ENCODE peak calls at places on chromosome 10, in six cellular contexts. One of them, this sample, is unnamed.

GRCh38 chr10:35480150-35480549 is 125.0 kb upstream of the GJD4 start:
- DNase-seq in AG09309: no peak
- DNase-seq in OCI-LY7: no peak
- DNase-seq in GM20000: no peak
- DNase-seq in fibroblast of the aortic adventitia: no peak
- DNase-seq in epithelial cell of esophagus: no peak
- DNase-seq in this sample: no peak

GRCh38 chr10:100621360-100622205 is 85.8 kb downstream of the HIF1AN start:
- DNase-seq in AG09309: no peak
- DNase-seq in OCI-LY7: no peak
- DNase-seq in GM20000: peak
- DNase-seq in fibroblast of the aortic adventitia: peak
- DNase-seq in epithelial cell of esophagus: no peak
- DNase-seq in this sample: peak

GRCh38 chr10:70233109-70233938 is at the start of gene PPA1:
- DNase-seq in AG09309: peak
- DNase-seq in OCI-LY7: peak
- DNase-seq in GM20000: peak
- DNase-seq in fibroblast of the aortic adventitia: peak
- DNase-seq in epithelial cell of esophagus: peak
- DNase-seq in this sample: peak

GRCh38 chr10:98956576-98957260 is 278.9 kb downstream of the HPSE2 start:
- DNase-seq in AG09309: no peak
- DNase-seq in OCI-LY7: no peak
- DNase-seq in GM20000: no peak
- DNase-seq in fibroblast of the aortic adventitia: no peak
- DNase-seq in epithelial cell of esophagus: peak
- DNase-seq in this sample: no peak

GRCh38 chr10:79984851-79985250 is 35.9 kb upstream of the SFTPD start:
- DNase-seq in AG09309: no peak
- DNase-seq in OCI-LY7: no peak
- DNase-seq in GM20000: no peak
- DNase-seq in fibroblast of the aortic adventitia: no peak
- DNase-seq in epithelial cell of esophagus: peak
- DNase-seq in this sample: peak

GRCh38 chr10:125201108-125201524 is 40.8 kb upstream of the CTBP2 start:
- DNase-seq in AG09309: no peak
- DNase-seq in OCI-LY7: no peak
- DNase-seq in GM20000: peak
- DNase-seq in fibroblast of the aortic adventitia: no peak
- DNase-seq in epithelial cell of esophagus: peak
- DNase-seq in this sample: peak

GRCh38 chr10:114541081-114541833 is 116.8 kb downstream of the ABLIM1 start:
- DNase-seq in AG09309: peak
- DNase-seq in OCI-LY7: peak
- DNase-seq in GM20000: no peak
- DNase-seq in fibroblast of the aortic adventitia: peak
- DNase-seq in epithelial cell of esophagus: peak
- DNase-seq in this sample: peak

GRCh38 chr10:24821986-24822385 is 98.3 kb upstream of the ARHGAP21 start:
- DNase-seq in AG09309: no peak
- DNase-seq in OCI-LY7: no peak
- DNase-seq in GM20000: no peak
- DNase-seq in fibroblast of the aortic adventitia: peak
- DNase-seq in epithelial cell of esophagus: peak
- DNase-seq in this sample: peak

GRCh38 chr10:125231116-125231812 is 70.9 kb upstream of the CTBP2 start:
- DNase-seq in AG09309: peak
- DNase-seq in OCI-LY7: no peak
- DNase-seq in GM20000: no peak
- DNase-seq in fibroblast of the aortic adventitia: peak
- DNase-seq in epithelial cell of esophagus: peak
- DNase-seq in this sample: no peak

GRCh38 chr10:24465124-24465874 is 256.4 kb downstream of the KIAA1217 start:
- DNase-seq in AG09309: peak
- DNase-seq in OCI-LY7: no peak
- DNase-seq in GM20000: no peak
- DNase-seq in fibroblast of the aortic adventitia: peak
- DNase-seq in epithelial cell of esophagus: peak
- DNase-seq in this sample: no peak

GRCh38 chr10:32985781-32986350 is 27.8 kb upstream of the ITGB1 start:
- DNase-seq in AG09309: no peak
- DNase-seq in OCI-LY7: peak
- DNase-seq in GM20000: no peak
- DNase-seq in fibroblast of the aortic adventitia: peak
- DNase-seq in epithelial cell of esophagus: no peak
- DNase-seq in this sample: no peak

GRCh38 chr10:43170491-43170890 is 32.2 kb downstream of the CSGALNACT2 start:
- DNase-seq in AG09309: no peak
- DNase-seq in OCI-LY7: no peak
- DNase-seq in GM20000: no peak
- DNase-seq in fibroblast of the aortic adventitia: peak
- DNase-seq in epithelial cell of esophagus: no peak
- DNase-seq in this sample: no peak
- TF ChIP-seq CTCF in AG09309: peak
- TF ChIP-seq CTCF in OCI-LY7: no peak
- TF ChIP-seq CTCF in GM20000: no peak
- TF ChIP-seq CTCF in fibroblast of the aortic adventitia: no peak
- TF ChIP-seq CTCF in epithelial cell of esophagus: no peak
- TF ChIP-seq CTCF in this sample: no peak

GRCh38 chr10:132463333-132464255 is 66.6 kb downstream of the PWWP2B start:
- DNase-seq in AG09309: no peak
- DNase-seq in OCI-LY7: no peak
- DNase-seq in GM20000: no peak
- DNase-seq in fibroblast of the aortic adventitia: peak
- DNase-seq in epithelial cell of esophagus: peak
- DNase-seq in this sample: no peak
- TF ChIP-seq CTCF in AG09309: peak
- TF ChIP-seq CTCF in OCI-LY7: peak
- TF ChIP-seq CTCF in GM20000: no peak
- TF ChIP-seq CTCF in fibroblast of the aortic adventitia: peak
- TF ChIP-seq CTCF in epithelial cell of esophagus: no peak
- TF ChIP-seq CTCF in this sample: no peak

DNA sequence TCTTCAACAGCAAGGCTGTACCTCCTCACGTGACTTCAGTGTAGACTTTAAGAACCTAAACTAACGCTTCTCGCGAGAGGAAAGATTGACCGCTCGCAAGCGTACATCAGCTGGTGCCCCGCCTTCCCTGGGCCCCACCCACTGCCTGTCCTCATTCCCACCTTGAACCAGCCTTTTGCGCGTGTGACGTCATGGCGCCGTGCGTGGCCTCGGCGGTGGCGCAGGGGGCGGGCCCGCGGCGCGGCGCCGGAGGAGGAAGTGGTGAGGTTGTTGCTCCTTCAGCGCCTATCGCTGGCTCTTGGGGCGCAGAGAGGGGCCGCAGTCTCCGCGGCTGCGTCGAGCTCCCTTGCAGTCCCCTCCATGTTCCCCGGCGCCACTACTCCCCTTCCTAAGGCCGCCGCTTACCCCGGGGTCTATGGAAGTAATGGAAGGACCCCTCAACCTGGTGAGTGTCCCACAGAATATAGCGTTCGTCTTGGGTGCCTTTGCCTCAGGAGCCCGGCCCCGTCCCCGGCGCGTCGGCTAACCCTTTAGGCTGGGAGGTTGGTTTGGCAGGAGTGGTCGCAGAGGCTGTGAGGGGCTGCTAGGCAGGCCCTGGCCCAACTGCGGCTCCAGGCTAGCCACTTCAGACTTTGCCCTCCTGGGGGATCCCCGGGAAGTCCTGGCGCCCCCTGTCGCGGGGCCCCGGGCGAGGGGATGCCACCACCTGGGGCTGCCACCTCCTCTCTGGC is at the start of gene NRBF2:
- DNase-seq in AG09309: peak
- DNase-seq in OCI-LY7: peak
- DNase-seq in GM20000: peak
- DNase-seq in fibroblast of the aortic adventitia: peak
- DNase-seq in epithelial cell of esophagus: peak
- DNase-seq in this sample: peak
- TF ChIP-seq CTCF in AG09309: peak
- TF ChIP-seq CTCF in OCI-LY7: peak
- TF ChIP-seq CTCF in GM20000: peak
- TF ChIP-seq CTCF in fibroblast of the aortic adventitia: peak
- TF ChIP-seq CTCF in epithelial cell of esophagus: peak
- TF ChIP-seq CTCF in this sample: no peak

GRCh38 chr10:131429942-131430341 is 118.4 kb upstream of the TCERG1L start:
- DNase-seq in AG09309: no peak
- DNase-seq in OCI-LY7: no peak
- DNase-seq in GM20000: no peak
- DNase-seq in fibroblast of the aortic adventitia: no peak
- DNase-seq in epithelial cell of esophagus: no peak
- DNase-seq in this sample: no peak

GRCh38 chr10:131429141-131429540 is 117.6 kb upstream of the TCERG1L start:
- DNase-seq in AG09309: no peak
- DNase-seq in OCI-LY7: no peak
- DNase-seq in GM20000: no peak
- DNase-seq in fibroblast of the aortic adventitia: no peak
- DNase-seq in epithelial cell of esophagus: no peak
- DNase-seq in this sample: no peak

GRCh38 chr10:131431541-131431940 is 120.0 kb upstream of the TCERG1L start:
- DNase-seq in AG09309: no peak
- DNase-seq in OCI-LY7: no peak
- DNase-seq in GM20000: no peak
- DNase-seq in fibroblast of the aortic adventitia: no peak
- DNase-seq in epithelial cell of esophagus: no peak
- DNase-seq in this sample: no peak

GRCh38 chr10:131431978-131432690 is 120.6 kb upstream of the TCERG1L start:
- DNase-seq in AG09309: no peak
- DNase-seq in OCI-LY7: no peak
- DNase-seq in GM20000: no peak
- DNase-seq in fibroblast of the aortic adventitia: no peak
- DNase-seq in epithelial cell of esophagus: no peak
- DNase-seq in this sample: no peak

DNA sequence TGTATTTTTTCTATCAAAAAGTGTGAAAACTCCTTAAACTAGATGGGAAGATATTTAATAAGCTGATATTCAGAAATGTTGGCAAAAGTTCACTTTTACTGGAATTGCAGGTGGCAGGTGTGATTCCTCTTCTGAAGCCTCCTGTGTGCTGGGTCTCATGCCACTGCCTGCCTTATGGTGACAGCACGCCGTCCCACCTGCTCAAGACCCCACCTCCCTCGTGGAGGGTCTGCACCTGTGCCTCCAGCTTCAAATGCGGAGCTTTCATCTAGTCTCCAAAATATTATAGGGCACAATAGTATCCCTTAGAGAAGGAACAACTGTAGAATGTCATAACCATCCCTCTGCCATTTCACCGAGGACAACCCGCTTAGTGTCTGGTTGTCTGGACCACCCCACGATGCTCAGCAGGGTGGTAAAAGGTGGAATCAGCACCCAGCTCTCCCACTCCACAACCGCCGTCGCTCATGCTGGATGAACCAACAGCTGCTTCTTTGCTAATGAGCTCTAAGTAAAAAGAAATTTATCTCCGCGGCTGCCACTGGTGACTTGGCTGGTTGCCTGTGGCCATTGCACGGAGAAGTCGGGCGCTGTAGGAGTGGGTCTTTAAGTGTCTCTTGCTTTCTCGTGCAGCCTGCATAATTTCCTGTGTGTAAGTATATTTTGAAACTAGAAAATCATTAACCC is 119.3 kb upstream of the TCERG1L start:
- DNase-seq in AG09309: no peak
- DNase-seq in OCI-LY7: no peak
- DNase-seq in GM20000: no peak
- DNase-seq in fibroblast of the aortic adventitia: no peak
- DNase-seq in epithelial cell of esophagus: no peak
- DNase-seq in this sample: no peak
- TF ChIP-seq CTCF in AG09309: no peak
- TF ChIP-seq CTCF in OCI-LY7: no peak
- TF ChIP-seq CTCF in GM20000: no peak
- TF ChIP-seq CTCF in fibroblast of the aortic adventitia: no peak
- TF ChIP-seq CTCF in epithelial cell of esophagus: no peak
- TF ChIP-seq CTCF in this sample: no peak

GRCh38 chr10:59675812-59676211 is 33.8 kb downstream of the SLC16A9 start:
- DNase-seq in AG09309: no peak
- DNase-seq in OCI-LY7: peak
- DNase-seq in GM20000: no peak
- DNase-seq in fibroblast of the aortic adventitia: no peak
- DNase-seq in epithelial cell of esophagus: no peak
- DNase-seq in this sample: no peak
- TF ChIP-seq CTCF in AG09309: peak
- TF ChIP-seq CTCF in OCI-LY7: peak
- TF ChIP-seq CTCF in GM20000: no peak
- TF ChIP-seq CTCF in fibroblast of the aortic adventitia: peak
- TF ChIP-seq CTCF in epithelial cell of esophagus: no peak
- TF ChIP-seq CTCF in this sample: no peak